ENCODE peak calls at places on chromosomes 7 and 10, in four cellular contexts. H is fibroblast of lung; G is substantia nigra; R is CD8-positive, alpha-beta T cell. E is an unnamed sample.

GRCh38 chr7:155247479-155248365 is 50.0 kb upstream of the INSIG1 start:
- DNase-seq in H (no peak), G (no peak), R (no peak), E (no peak)

GRCh38 chr10:18219096-18219495 is 78.9 kb downstream of the CACNB2 start:
- DNase-seq in H (no peak), G (no peak), R (no peak), E (no peak)

GRCh38 chr10:31457858-31458257 is 138.8 kb downstream of the ZEB1 start:
- DNase-seq in G (no peak), H (no peak), R (no peak), E (no peak)

GRCh38 chr7:45978010-45978681 is 57.1 kb upstream of the IGFBP3 start:
- DNase-seq in G (no peak), H (peak), R (no peak), E (peak)

GRCh38 chr10:11086177-11086576 is 68.5 kb downstream of the CELF2 start:
- DNase-seq in H (no peak), G (no peak), R (no peak), E (no peak)

GRCh38 chr10:119238577-119238976 is 31.2 kb downstream of the GRK5 start:
- DNase-seq in G (no peak), H (no peak), R (no peak), E (no peak)

GRCh38 chr10:18723801-18724200 is 64.6 kb downstream of the ARL5B start:
- DNase-seq in R (no peak), H (no peak), G (no peak), E (no peak)

GRCh38 chr10:122673731-122674130 is 25.9 kb downstream of the C10orf120 start:
- DNase-seq in H (no peak), R (no peak), G (no peak), E (no peak)

GRCh38 chr7:874036-874749 is 2.2 kb upstream of the GET4 start:
- DNase-seq in H (no peak), R (no peak), G (no peak), E (no peak)

GRCh38 chr7:44395067-44395466 is 69.7 kb upstream of the CAMK2B start:
- DNase-seq in R (peak), G (no peak), H (no peak), E (no peak)

E was measured in dermis blood vessel endothelial cell.